ENCODE peak calls at places on chromosome 15, in eight cellular contexts. S is naive thymus-derived CD4-positive, alpha-beta T cell; A is PC-9; D is mesenchymal stem cell; E is GM23338; G is BJ; N is fibroblast of lung; Y is adipocyte. T is an unnamed sample. For H3K36me3, the result is how much of the 10 kb centered on the place peaks cover.

GRCh38 chr15:58019503-58020376 is 45.8 kb downstream of the ALDH1A2 start:
- DNase-seq in S (no peak), A (no peak), D (peak), E (no peak), G (no peak), N (no peak), Y (peak), T (peak)

GRCh38 chr15:45734244-45734643 is 99.4 kb downstream of the SQOR start:
- DNase-seq in S (no peak), A (no peak), D (no peak), E (no peak), G (no peak), N (no peak), Y (no peak), T (no peak)

GRCh38 chr15:55281517-55282227 is 7.9 kb downstream of the RAB27A start:
- DNase-seq in S (no peak), A (no peak), D (no peak), E (no peak), G (no peak), N (no peak), Y (no peak), T (no peak)

GRCh38 chr15:91100561-91101355 is 701 bp downstream of the SV2B start:
- DNase-seq in S (no peak), A (no peak), D (peak), E (peak), G (no peak), N (peak), Y (peak), T (no peak)

GRCh38 chr15:30859091-30859874 is 44.4 kb upstream of the FAN1 start:
- DNase-seq in S (no peak), A (no peak), D (peak), E (peak), G (peak), N (peak), Y (peak), T (no peak)

GRCh38 chr15:89898628-89899302 is 5.0 kb upstream of the AP3S2 start:
- DNase-seq in S (peak), A (peak), D (peak), E (peak), G (no peak), N (peak), Y (peak), T (no peak)

GRCh38 chr15:64586259-64586658 is 125.9 kb downstream of the ZNF609 start:
- DNase-seq in S (no peak), A (no peak), D (no peak), E (peak), G (no peak), N (no peak), Y (no peak), T (no peak)

GRCh38 chr15:65903296-65904073 is 34.2 kb downstream of the RAB11A start:
- DNase-seq in S (no peak), A (no peak), D (peak), E (no peak), G (no peak), N (peak), Y (peak), T (no peak)

GRCh38 chr15:90681480-90681879 is 35.7 kb upstream of the BLM start:
- DNase-seq in S (no peak), A (peak), D (peak), E (no peak), G (peak), N (peak), Y (peak), T (peak)

GRCh38 chr15:25176991-25177954 is 222.5 kb downstream of the SNRPN start:
- DNase-seq in S (no peak), A (no peak), D (no peak), E (no peak), G (no peak), N (no peak), Y (no peak), T (no peak)

GRCh38 chr15:52224211-52224610 is 33.0 kb upstream of the GNB5 start:
- DNase-seq in S (no peak), A (no peak), D (peak), E (no peak), G (no peak), N (no peak), Y (no peak), T (no peak)

GRCh38 chr15:85772668-85773067 is 22.1 kb downstream of the KLHL25 start:
- DNase-seq in S (no peak), A (peak), D (no peak), E (no peak), G (no peak), N (no peak), Y (no peak), T (no peak)

GRCh38 chr15:98866503-98866902 is 141.1 kb downstream of the PGPEP1L start:
- DNase-seq in S (no peak), A (no peak), D (peak), E (peak), G (no peak), N (peak), Y (peak), T (no peak)

GRCh38 chr15:65416845-65417416 is 5.8 kb downstream of the IGDCC4 start:
- DNase-seq in S (no peak), A (no peak), D (peak), E (peak), G (no peak), N (peak), Y (no peak), T (no peak)

GRCh38 chr15:95522533-95522932 is 808.0 kb upstream of the NR2F2 start:
- DNase-seq in S (no peak), A (no peak), D (peak), E (no peak), G (no peak), N (peak), Y (no peak), T (no peak)

GRCh38 chr15:52112203-52112750 is 298 bp downstream of the BCL2L10 start:
- DNase-seq in S (peak), A (peak), D (no peak), E (peak), G (no peak), N (no peak), Y (peak), T (no peak)

GRCh38 chr15:96306321-96306720 is 24.2 kb upstream of the NR2F2 start:
- DNase-seq in S (no peak), A (no peak), D (no peak), E (no peak), G (no peak), N (no peak), Y (no peak), T (no peak)

GRCh38 chr15:57600197-57600596 is 8.5 kb downstream of the MYZAP start:
- DNase-seq in S (no peak), A (no peak), D (no peak), E (no peak), G (no peak), N (no peak), Y (no peak), T (no peak)

GRCh38 chr15:76343313-76343996 is 6.9 kb downstream of the ISL2 start:
- DNase-seq in S (no peak), A (no peak), D (no peak), E (no peak), G (no peak), N (no peak), Y (no peak), T (no peak)

GRCh38 chr15:77836116-77836798 is 203.5 kb upstream of the LINGO1 start:
- DNase-seq in S (no peak), A (no peak), D (peak), E (peak), G (no peak), N (peak), Y (peak), T (no peak)

GRCh38 chr15:82021992-82022391 is 23.8 kb downstream of the MEX3B start:
- DNase-seq in S (no peak), A (no peak), D (peak), E (no peak), G (no peak), N (peak), Y (peak), T (no peak)

GRCh38 chr15:48493084-48493762 is 152.3 kb downstream of the FBN1 start:
- DNase-seq in S (no peak), A (no peak), D (peak), E (no peak), G (peak), N (peak), Y (peak), T (peak)

GRCh38 chr15:50783895-50784294 is 18.4 kb upstream of the SPPL2A start:
- DNase-seq in S (no peak), A (no peak), D (peak), E (no peak), G (no peak), N (no peak), Y (no peak), T (no peak)

GRCh38 chr15:31382693-31383005 is 56.0 kb downstream of the KLF13 start:
- DNase-seq in S (no peak), A (no peak), D (no peak), E (no peak), G (no peak), N (no peak), Y (no peak), T (no peak)

GRCh38 chr15:29058903-29059539 is 173.2 kb downstream of the APBA2 start:
- DNase-seq in S (no peak), A (no peak), D (no peak), E (no peak), G (no peak), N (no peak), Y (no peak), T (no peak)

GRCh38 chr15:34243226-34243625 is 18.4 kb downstream of the EMC4 start:
- DNase-seq in S (no peak), A (no peak), D (no peak), E (no peak), G (no peak), N (no peak), Y (no peak), T (no peak)

GRCh38 chr15:34240537-34240936 is 15.7 kb downstream of the EMC4 start:
- DNase-seq in S (no peak), A (no peak), D (no peak), E (no peak), G (no peak), N (no peak), Y (no peak), T (no peak)

GRCh38 chr15:34239151-34239761 is 14.4 kb downstream of the EMC4 start:
- DNase-seq in S (no peak), A (peak), D (peak), E (peak), G (peak), N (peak), Y (peak), T (peak)

GRCh38 chr15:34246276-34247010 is 21.6 kb downstream of the EMC4 start:
- DNase-seq in S (no peak), A (no peak), D (no peak), E (no peak), G (no peak), N (no peak), Y (no peak), T (no peak)

GRCh38 chr15:34241376-34242350 is 16.8 kb downstream of the EMC4 start:
- DNase-seq in S (peak), A (no peak), D (peak), E (peak), G (no peak), N (peak), Y (peak), T (no peak)
- H3K36me3 ChIP-seq in S (half or more), A (under half), D (half or more), E (under half), G (under half), N (under half), Y (under half), T (under half)

GRCh38 chr15:44492672-44493071 is 44.3 kb upstream of the EIF3J start:
- DNase-seq in S (no peak), A (no peak), D (no peak), E (no peak), G (no peak), N (no peak), Y (no peak), T (no peak)

GRCh38 chr15:44489464-44489863 is 47.5 kb upstream of the EIF3J start:
- DNase-seq in S (no peak), A (no peak), D (peak), E (no peak), G (peak), N (peak), Y (peak), T (peak)

GRCh38 chr15:44490628-44491027 is 46.3 kb upstream of the EIF3J start:
- DNase-seq in S (no peak), A (no peak), D (peak), E (no peak), G (no peak), N (no peak), Y (peak), T (no peak)

GRCh38 chr15:44495562-44495961 is 41.4 kb upstream of the EIF3J start:
- DNase-seq in S (no peak), A (no peak), D (no peak), E (no peak), G (no peak), N (no peak), Y (no peak), T (no peak)

GRCh38 chr15:44492040-44492439 is 44.9 kb upstream of the EIF3J start:
- DNase-seq in S (no peak), A (no peak), D (no peak), E (no peak), G (no peak), N (no peak), Y (no peak), T (no peak)
- H3K36me3 ChIP-seq in S (half or more), A (under half), D (half or more), E (under half), G (under half), N (under half), Y (under half), T (under half)

DNA sequence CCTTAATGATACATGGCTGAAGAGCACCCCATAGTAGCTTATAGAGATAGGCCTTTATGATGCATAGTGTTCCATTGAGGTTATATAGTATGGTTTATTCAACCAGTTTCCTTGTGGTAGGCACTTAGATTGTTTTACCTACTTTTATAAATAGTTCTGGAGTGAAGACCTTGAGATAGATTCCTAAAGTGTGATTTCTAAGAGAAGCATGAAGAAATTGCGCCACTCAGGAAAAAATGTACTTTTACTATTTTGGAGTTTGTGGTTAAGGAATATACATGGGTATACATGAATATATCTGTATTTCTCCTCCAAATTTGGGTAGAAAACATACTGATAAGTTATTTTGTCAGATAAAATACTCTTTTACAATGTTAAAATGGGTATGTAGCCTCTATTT is 70.5 kb downstream of the CHD2 start:
- DNase-seq in S (no peak), A (no peak), D (peak), E (no peak), G (no peak), N (no peak), Y (peak), T (no peak)
- H3K36me3 ChIP-seq in S (half or more), A (half or more), D (half or more), E (half or more), G (under half), N (under half), Y (half or more), T (under half)

GRCh38 chr15:60424006-60424405 is 26.2 kb upstream of the ANXA2 start:
- DNase-seq in S (no peak), A (no peak), D (no peak), E (no peak), G (no peak), N (no peak), Y (no peak), T (no peak)
- H3K36me3 ChIP-seq in S (under half), A (under half), D (under half), E (under half), G (under half), N (under half), Y (under half), T (under half)

GRCh38 chr15:88465633-88466219 is 1.5 kb downstream of the MRPL46 start:
- DNase-seq in S (no peak), A (peak), D (peak), E (no peak), G (peak), N (peak), Y (peak), T (no peak)
- H3K36me3 ChIP-seq in S (under half), A (under half), D (under half), E (under half), G (under half), N (under half), Y (under half), T (under half)

GRCh38 chr15:62343397-62343796 is 178.3 kb upstream of the C2CD4B start:
- DNase-seq in S (no peak), A (no peak), D (no peak), E (no peak), G (no peak), N (no peak), Y (no peak), T (no peak)

GRCh38 chr15:62348528-62349087 is 183.5 kb upstream of the C2CD4B start:
- DNase-seq in S (no peak), A (no peak), D (no peak), E (no peak), G (no peak), N (no peak), Y (no peak), T (no peak)

GRCh38 chr15:62344806-62345539 is 179.9 kb upstream of the C2CD4B start:
- DNase-seq in S (peak), A (peak), D (peak), E (peak), G (no peak), N (peak), Y (peak), T (peak)

GRCh38 chr15:62348119-62348518 is 183.0 kb upstream of the C2CD4B start:
- DNase-seq in S (no peak), A (no peak), D (no peak), E (no peak), G (no peak), N (no peak), Y (no peak), T (no peak)

GRCh38 chr15:62346168-62346567 is 181.1 kb upstream of the C2CD4B start:
- DNase-seq in S (no peak), A (no peak), D (no peak), E (no peak), G (no peak), N (no peak), Y (no peak), T (no peak)
- H3K36me3 ChIP-seq in S (under half), A (under half), D (under half), E (under half), G (under half), N (under half), Y (under half), T (under half)

DNA sequence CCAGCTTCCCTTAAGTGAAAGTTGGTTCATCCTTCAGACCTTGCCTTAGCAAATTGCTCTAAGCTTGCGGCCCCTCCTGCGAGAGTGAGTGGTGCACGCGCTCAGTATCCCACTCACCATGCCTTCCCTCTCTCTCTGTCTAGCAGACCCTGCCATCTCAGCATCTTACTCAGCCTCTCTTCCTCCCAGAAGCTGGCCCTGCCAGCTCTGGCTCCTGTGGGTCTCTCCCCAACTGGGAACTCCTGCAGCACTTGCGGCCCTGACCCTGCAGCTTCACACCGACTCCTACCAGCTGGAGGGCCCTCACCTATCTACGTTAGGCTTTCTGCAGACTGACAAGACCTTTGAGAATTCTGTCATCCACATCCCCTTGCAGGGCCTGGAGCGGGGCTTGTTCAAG is 286.1 kb upstream of the TLE3 start:
- DNase-seq in S (no peak), A (no peak), D (no peak), E (no peak), G (no peak), N (no peak), Y (no peak), T (no peak)
- H3K36me3 ChIP-seq in S (under half), A (under half), D (under half), E (under half), G (under half), N (under half), Y (under half), T (under half)